ENCODE peak calls at places on chromosomes 13 and 19, in four cellular contexts. G, H, X and M are unnamed samples.

GRCh38 chr13:64410654-64411053 is 2819.5 kb downstream of the PCDH9 start:
- DNase-seq in G (no peak), H (peak), X (no peak), M (no peak)

GRCh38 chr13:20609145-20609544 is 42.2 kb downstream of the IFT88 start:
- DNase-seq in X (peak), H (no peak), G (peak), M (no peak)

GRCh38 chr13:99495478-99496321 is 5.6 kb upstream of the TM9SF2 start:
- DNase-seq in H (no peak), X (no peak), G (no peak), M (no peak)

GRCh38 chr19:30353394-30353793 is 18.8 kb upstream of the ZNF536 start:
- DNase-seq in G (no peak), H (no peak), X (no peak), M (no peak)

GRCh38 chr13:111882351-111882750 is 184.6 kb upstream of the SOX1 start:
- DNase-seq in G (no peak), X (no peak), H (no peak), M (no peak)

GRCh38 chr19:49064029-49064629 is 489 bp downstream of the NTF4 start:
- DNase-seq in H (peak), G (no peak), X (no peak), M (no peak)

GRCh38 chr19:45173816-45174215 is 4.2 kb downstream of the TRAPPC6A start:
- DNase-seq in G (peak), H (no peak), X (peak), M (no peak)

GRCh38 chr19:41327499-41328156 is 17.7 kb downstream of the CCDC97 start:
- DNase-seq in H (peak), G (peak), X (peak), M (peak)

GRCh38 chr13:98632971-98633370 is 56.1 kb upstream of the STK24 start:
- DNase-seq in X (peak), H (no peak), G (peak), M (no peak)

GRCh38 chr19:38650911-38651584 is 3.6 kb downstream of the ACTN4 start:
- DNase-seq in H (peak), G (peak), X (peak), M (no peak)

GRCh38 chr13:36345438-36346221 is 564 bp downstream of the SPART start:
- DNase-seq in X (peak), G (peak), H (peak), M (peak)

GRCh38 chr13:113618455-113618854 is 33.9 kb downstream of the TFDP1 start:
- DNase-seq in X (no peak), G (no peak), H (peak), M (no peak)

GRCh38 chr19:50518091-50519005 is 4.6 kb upstream of the ASPDH start:
- DNase-seq in X (no peak), H (no peak), G (no peak), M (no peak)

GRCh38 chr13:82206241-82206640 is 1676.0 kb downstream of the SLITRK1 start:
- DNase-seq in H (peak), X (no peak), G (no peak), M (no peak)

GRCh38 chr13:65913173-65913572 is 1317.0 kb downstream of the PCDH9 start:
- DNase-seq in X (peak), H (no peak), G (peak), M (peak)

GRCh38 chr13:44433863-44434262 is 60.2 kb downstream of the SERP2 start:
- DNase-seq in G (no peak), H (no peak), X (no peak), M (no peak)

GRCh38 chr19:45650722-45651121 is 11.5 kb upstream of the EML2 start:
- DNase-seq in H (no peak), G (no peak), X (no peak), M (no peak)

GRCh38 chr19:45484273-45484945 is 12.4 kb downstream of the RTN2 start:
- DNase-seq in X (no peak), G (no peak), H (no peak), M (no peak)

GRCh38 chr13:75738841-75739240 is 102.7 kb downstream of the LMO7 start:
- DNase-seq in G (no peak), X (no peak), H (no peak), M (no peak)

GRCh38 chr13:98265669-98266551 is 88.8 kb upstream of the RNF113B start:
- DNase-seq in X (peak), H (peak), G (peak), M (no peak)

GRCh38 chr19:19458110-19458816 is 52.8 kb downstream of the GATAD2A start:
- DNase-seq in H (no peak), X (no peak), G (no peak), M (peak)

GRCh38 chr19:35144600-35145436 is 1.8 kb downstream of the FXYD7 start:
- DNase-seq in H (no peak), X (no peak), G (no peak), M (no peak)

GRCh38 chr19:31109626-31110025 is 239.6 kb downstream of the TSHZ3 start:
- DNase-seq in X (no peak), G (no peak), H (no peak), M (no peak)

GRCh38 chr13:54449922-54450321 is 1421.3 kb downstream of the OLFM4 start:
- DNase-seq in H (no peak), G (no peak), X (no peak), M (no peak)

GRCh38 chr13:106349080-106349841 is 186.2 kb downstream of the EFNB2 start:
- DNase-seq in X (peak), H (peak), G (peak), M (no peak)

GRCh38 chr13:43023244-43023931 is at the start of gene DNAJC15:
- DNase-seq in H (peak), G (peak), X (peak), M (peak)

GRCh38 chr13:23992722-23993438 is 95.6 kb upstream of the C1QTNF9B start:
- DNase-seq in X (no peak), H (no peak), G (no peak), M (no peak)

GRCh38 chr13:46643165-46643777 is 90.3 kb downstream of the LRCH1 start:
- DNase-seq in G (no peak), H (no peak), X (no peak), M (no peak)

GRCh38 chr19:33374406-33374703 is 846 bp downstream of the CEBPG start:
- DNase-seq in G (peak), X (peak), H (no peak), M (no peak)

GRCh38 chr19:33373701-33374405 is at the start of gene CEBPG:
- DNase-seq in G (peak), X (peak), H (no peak), M (no peak)

GRCh38 chr19:33375760-33376159 is 2.3 kb downstream of the CEBPG start:
- DNase-seq in G (peak), H (no peak), X (peak), M (no peak)

GRCh38 chr19:33376423-33376822 is 2.9 kb downstream of the CEBPG start:
- DNase-seq in X (peak), H (no peak), G (peak), M (no peak)

DNA sequence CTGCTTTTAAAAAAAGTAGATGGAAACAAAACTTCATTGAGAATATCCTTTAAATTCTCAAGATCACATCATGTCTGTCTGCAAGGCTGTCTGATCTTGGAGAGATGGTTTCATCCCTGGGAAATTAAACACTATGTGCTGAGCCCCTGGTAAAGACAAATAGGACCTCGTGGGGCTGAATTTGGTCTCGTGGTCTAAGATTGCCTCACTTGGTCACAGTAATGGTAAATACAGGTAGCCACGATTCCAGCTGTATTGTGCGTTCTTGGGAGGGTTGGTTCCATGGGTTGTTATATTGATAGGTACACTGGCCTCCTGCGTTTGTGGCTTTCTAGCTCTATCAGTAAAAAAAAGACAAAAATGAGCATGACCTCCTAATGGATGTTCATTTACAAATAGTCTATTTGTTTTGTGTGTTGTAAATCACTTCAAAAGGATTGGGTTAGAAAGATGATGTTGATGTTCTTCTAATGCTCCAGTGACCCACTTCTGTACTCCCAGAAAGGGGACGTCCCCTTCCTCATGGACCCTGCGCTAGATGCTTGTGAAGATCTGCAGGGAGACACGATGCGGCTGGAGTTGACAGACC is 1.7 kb downstream of the CEBPG start:
- DNase-seq in X (no peak), H (no peak), G (no peak), M (no peak)
- H3K4me3 ChIP-seq in X (peak), H (no peak), G (peak), M (no peak)

GRCh38 chr19:1220452-1221037 is 15.0 kb downstream of the STK11 start:
- DNase-seq in X (no peak), G (no peak), H (peak), M (no peak)
- TF ChIP-seq CTCF in X (no peak), G (peak), H (no peak), M (no peak)

GRCh38 chr19:56110515-56111448 is 10.3 kb downstream of the ZNF787 start:
- DNase-seq in G (peak), X (peak), H (peak), M (no peak)
- H3K4me3 ChIP-seq in G (no peak), X (no peak), H (no peak), M (no peak)

GRCh38 chr13:57629391-57629804 is 2.1 kb upstream of the PCDH17 start:
- DNase-seq in X (no peak), G (no peak), H (peak), M (no peak)
- TF ChIP-seq CTCF in X (no peak), G (peak), H (no peak), M (peak)

DNA sequence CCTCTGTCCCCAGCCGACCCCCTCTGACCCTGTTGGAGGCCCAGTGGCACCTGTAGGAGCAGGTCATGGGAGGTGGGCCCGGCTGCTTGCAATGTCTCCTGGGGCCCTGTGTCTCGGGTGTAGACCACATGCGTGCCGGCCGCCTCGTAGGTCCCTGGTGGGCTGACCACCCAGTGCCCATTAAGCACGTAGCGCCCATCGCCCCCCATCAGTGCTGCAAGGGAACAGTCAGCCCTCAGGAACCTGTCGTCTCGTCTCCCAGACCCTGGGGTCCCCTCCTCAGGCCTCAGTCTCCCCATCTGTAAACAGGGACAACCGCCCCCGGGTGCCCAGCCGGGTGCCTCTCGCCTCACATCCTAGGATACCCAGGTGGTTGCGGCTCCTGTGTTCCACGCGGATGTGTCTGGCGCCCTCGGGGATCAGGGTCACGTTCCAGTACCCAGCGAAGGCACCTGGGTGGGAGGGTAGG is 5.6 kb downstream of the ADAMTSL5 start:
- DNase-seq in H (peak), X (no peak), G (no peak), M (no peak)
- H3K4me3 ChIP-seq in H (no peak), X (no peak), G (no peak), M (peak)

DNA sequence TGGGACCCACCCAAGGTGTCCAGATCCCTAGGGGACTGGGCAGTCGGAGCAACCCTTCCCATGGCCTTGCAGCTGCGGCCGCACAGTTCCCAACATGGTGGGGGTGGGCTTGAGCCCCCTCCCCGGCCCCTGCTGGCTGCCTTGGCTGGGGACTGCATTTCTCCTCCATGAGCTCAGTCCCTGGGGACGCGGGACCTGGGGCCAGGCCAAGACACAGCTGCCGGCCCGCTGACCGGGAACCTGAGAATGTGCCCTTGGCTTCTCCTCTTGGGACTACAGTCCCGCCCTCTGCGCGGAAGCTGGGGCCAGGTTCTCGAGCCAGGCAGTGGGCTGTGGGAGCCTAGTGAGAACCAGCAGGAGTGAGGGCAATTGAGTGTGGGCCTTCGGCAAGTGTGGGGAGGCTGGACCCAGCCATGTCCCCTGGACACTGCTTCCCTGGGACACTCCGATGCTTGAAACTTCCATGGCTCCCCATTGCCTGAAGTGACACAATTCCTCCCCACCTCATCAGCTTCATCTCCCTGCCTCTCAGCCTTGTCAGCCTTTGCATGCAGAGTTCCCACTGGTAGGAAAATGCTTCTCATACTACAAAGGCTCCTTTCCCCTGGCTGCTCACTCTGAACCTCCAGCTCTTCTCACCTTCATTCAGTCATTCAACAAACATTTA is 13.1 kb upstream of the NOTCH3 start:
- DNase-seq in X (no peak), G (no peak), H (peak), M (no peak)
- TF ChIP-seq CTCF in X (no peak), G (no peak), H (no peak), M (no peak)

DNA sequence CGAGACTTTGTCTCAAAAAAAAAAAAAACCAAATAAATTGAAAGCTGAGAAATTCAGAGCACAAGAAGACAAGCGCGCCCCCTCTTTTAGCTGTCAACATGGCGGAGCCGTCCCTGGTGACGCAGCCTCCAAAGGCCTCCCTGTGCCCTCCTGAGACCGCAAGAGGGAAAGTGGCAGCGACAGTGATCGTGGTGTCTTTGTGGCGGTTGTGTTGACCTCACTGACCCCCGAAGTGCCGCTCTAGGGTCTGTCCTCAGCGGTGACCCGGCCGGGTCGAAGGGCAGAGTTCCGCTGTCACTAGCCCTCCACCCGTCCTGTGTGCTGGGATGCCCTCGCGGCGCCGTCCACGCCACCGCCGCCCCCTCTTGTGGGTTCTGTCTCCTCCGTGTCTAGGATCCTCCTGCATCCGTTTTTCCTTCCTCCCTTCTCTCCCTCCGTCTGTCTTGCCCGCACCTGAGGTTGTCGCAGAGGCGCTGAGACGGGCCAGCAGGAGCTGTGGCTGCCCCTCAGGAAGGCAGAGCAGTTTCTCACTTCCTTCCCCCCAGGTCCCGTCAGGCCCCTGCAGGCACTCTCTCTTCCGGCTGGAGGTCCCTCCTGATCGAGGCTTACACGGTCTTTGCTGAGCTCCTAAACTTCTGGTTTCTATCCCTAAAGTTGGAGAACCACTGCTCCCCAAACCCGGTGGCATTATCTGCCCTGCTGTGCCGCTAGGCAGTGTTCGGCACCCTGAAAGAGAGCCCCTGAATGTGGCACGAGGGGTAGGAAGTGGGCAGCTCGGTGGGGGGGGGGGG is 7.2 kb downstream of the UHRF1 start:
- DNase-seq in G (no peak), H (no peak), X (no peak), M (no peak)
- H3K4me3 ChIP-seq in G (no peak), H (no peak), X (no peak), M (no peak)

DNA sequence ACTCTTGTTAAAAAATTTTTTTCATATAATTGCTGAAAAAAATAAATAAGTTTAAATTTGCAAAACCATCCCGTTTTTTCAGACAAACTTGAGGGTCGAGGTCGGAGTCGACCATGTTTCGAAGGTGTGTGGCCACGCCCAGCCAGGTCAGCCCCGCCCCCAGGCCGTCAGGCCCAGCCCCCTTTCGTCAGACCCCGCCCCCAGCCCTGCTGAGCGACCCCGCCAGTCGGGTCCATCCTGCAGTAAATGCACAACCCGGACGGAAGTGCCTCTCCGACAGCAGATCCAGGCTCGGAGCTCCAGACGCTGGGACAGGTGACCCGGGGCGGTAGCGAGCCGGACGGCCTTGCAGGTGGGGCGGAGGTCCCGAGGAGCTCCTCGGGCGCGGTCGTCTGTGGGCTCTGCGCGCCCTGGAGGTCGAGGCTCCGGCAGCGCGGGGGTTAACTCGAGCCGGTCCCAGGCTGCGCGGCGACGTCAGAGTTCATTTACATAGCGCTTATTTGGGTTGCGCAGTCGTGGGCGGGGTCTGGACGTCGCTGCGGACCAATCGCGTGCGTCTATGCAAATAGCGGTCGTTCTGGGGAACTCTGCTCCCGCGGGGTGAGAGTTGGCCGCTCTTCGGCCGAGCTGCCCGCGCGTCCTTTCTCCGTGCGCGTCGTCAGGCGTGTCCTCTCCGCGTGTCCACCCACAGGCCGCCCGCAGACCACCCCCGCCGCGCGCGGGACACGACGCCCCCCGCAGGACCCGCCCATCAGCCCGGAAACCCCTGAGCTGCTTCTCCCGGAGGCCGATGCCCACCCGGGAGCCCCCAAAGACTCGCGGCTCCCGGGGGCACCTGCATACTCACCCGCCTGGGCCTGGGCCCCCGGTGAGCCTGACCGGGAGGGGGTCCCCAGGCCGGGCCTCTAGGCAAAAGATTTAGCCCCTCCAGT is at the start of gene OCEL1:
- DNase-seq in H (peak), X (peak), G (peak), M (peak)
- TF ChIP-seq CTCF in H (no peak), X (no peak), G (no peak), M (no peak)

GRCh38 chr13:38687246-38688229 is 661 bp downstream of the FREM2 start:
- DNase-seq in H (peak), X (no peak), G (peak), M (no peak)
- H3K4me3 ChIP-seq in H (peak), X (no peak), G (peak), M (peak)